ENCODE peak calls at places on chromosomes 7 and 10, in seven cellular contexts. E is IMR-90, C is neural progenitor cell, G is H9, K is mesendoderm, N is HCT116, R is fibroblast of lung. P is an unnamed sample.

GRCh38 chr10:32985781-32986350 is 27.8 kb upstream of the ITGB1 start:
- DNase-seq in E (peak), C (no peak), G (no peak), K (no peak), N (no peak), R (peak), P (peak)

GRCh38 chr10:122042836-122043235 is 53.9 kb downstream of the TACC2 start:
- DNase-seq in E (no peak), C (no peak), G (no peak), K (no peak), N (no peak), R (no peak), P (no peak)

GRCh38 chr7:66549466-66549865 is 79.2 kb upstream of the KCTD7 start:
- DNase-seq in E (no peak), C (no peak), G (no peak), K (no peak), N (no peak), R (no peak), P (no peak)

GRCh38 chr7:39172137-39172536 is 194.4 kb downstream of the POU6F2 start:
- DNase-seq in E (no peak), C (no peak), G (no peak), K (peak), N (no peak), R (no peak), P (peak)

GRCh38 chr10:55158643-55159042 is 357.6 kb upstream of the PCDH15 start:
- DNase-seq in E (no peak), C (no peak), G (no peak), K (no peak), N (no peak), R (no peak), P (no peak)

GRCh38 chr10:17134737-17135260 is 5.2 kb upstream of the CUBN start:
- DNase-seq in E (no peak), C (peak), G (no peak), K (no peak), N (no peak), R (no peak), P (peak)

GRCh38 chr7:70717553-70718248 is 414.2 kb upstream of the GALNT17 start:
- DNase-seq in E (no peak), C (no peak), G (no peak), K (no peak), N (no peak), R (no peak), P (no peak)

GRCh38 chr7:116953372-116953726 is at the start of gene ST7:
- DNase-seq in E (peak), C (peak), G (peak), K (peak), N (peak), R (peak), P (peak)

GRCh38 chr10:29028486-29028885 is 260.4 kb upstream of the LYZL1 start:
- DNase-seq in E (no peak), C (no peak), G (no peak), K (no peak), N (no peak), R (no peak), P (no peak)

GRCh38 chr7:12729112-12729511 is 41.7 kb downstream of the ARL4A start:
- DNase-seq in E (peak), C (peak), G (peak), K (peak), N (no peak), R (peak), P (peak)

GRCh38 chr10:4101918-4102654 is 317.1 kb upstream of the KLF6 start:
- DNase-seq in E (no peak), C (no peak), G (no peak), K (no peak), N (no peak), R (no peak), P (no peak)
- H3K9ac ChIP-seq in E (no peak), C (no peak), G (no peak), K (no peak), N (no peak), R (no peak), P (no peak)

GRCh38 chr7:5357951-5358350 is 65.7 kb downstream of the TNRC18 start:
- DNase-seq in E (no peak), C (no peak), G (no peak), K (no peak), N (no peak), R (no peak), P (no peak)
- H3K9ac ChIP-seq in E (no peak), C (no peak), G (no peak), K (no peak), N (no peak), R (no peak), P (no peak)

DNA sequence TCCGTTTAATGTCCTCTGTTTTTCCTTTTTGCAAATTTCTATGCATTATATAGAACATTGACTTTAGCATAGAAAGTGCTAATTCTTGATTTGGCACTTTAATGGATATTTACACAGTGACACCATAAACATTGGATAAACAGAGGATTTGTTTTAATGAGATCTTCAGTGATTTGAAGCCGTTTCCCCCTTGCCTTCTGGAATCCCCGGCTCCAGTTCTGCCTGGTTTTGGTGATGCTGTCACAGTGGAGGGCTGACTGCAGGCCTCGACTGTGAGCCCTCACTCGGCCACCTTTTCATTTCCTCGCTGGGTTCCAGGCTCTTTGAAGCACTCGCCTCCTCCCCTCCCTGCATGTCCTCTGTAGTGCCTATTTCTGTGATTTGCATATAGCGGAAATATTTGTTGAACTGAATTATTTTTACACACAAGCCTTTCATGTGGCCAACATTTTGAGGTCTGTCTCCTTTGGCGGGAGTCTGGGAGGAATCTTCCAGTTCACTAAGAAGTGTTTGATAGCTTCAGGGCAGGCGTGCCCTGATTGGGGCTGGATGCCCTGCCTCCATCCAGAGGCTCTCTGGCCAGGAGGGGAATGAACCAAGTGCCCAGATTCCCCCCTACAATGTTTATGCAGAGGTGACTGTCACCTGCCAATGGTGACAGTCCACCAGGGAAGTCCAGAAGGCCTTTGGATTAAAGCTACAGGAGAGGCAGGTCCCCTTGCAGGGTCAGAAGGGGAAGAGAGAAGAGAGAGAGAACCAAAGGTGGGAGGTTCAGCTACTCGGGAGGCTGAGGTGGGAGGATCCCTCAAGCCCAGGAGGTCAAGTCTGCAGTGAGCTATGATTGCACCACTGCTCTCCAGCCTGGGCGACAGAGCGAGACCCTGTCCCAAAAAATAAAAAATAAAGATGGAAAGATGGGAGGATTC is 67.5 kb downstream of the CUX1 start:
- DNase-seq in E (no peak), C (no peak), G (no peak), K (no peak), N (no peak), R (no peak), P (no peak)
- H3K9ac ChIP-seq in E (peak), C (no peak), G (no peak), K (no peak), N (no peak), R (no peak), P (peak)

GRCh38 chr10:107576746-107577145 is 412.2 kb upstream of the SORCS1 start:
- DNase-seq in E (no peak), C (no peak), G (no peak), K (peak), N (no peak), R (no peak), P (peak)
- H3K9ac ChIP-seq in E (no peak), C (no peak), G (no peak), K (no peak), N (no peak), R (no peak), P (no peak)

GRCh38 chr10:84521468-84521867 is 193.1 kb downstream of the CCSER2 start:
- DNase-seq in E (no peak), C (no peak), G (no peak), K (no peak), N (no peak), R (no peak), P (no peak)

GRCh38 chr10:84525120-84525806 is 196.9 kb downstream of the CCSER2 start:
- DNase-seq in E (no peak), C (no peak), G (no peak), K (peak), N (no peak), R (no peak), P (no peak)

GRCh38 chr10:84522612-84523462 is 194.4 kb downstream of the CCSER2 start:
- DNase-seq in E (no peak), C (no peak), G (no peak), K (no peak), N (no peak), R (no peak), P (peak)

GRCh38 chr10:84523509-84523908 is 195.1 kb downstream of the CCSER2 start:
- DNase-seq in E (no peak), C (peak), G (no peak), K (no peak), N (no peak), R (no peak), P (peak)

GRCh38 chr10:84524435-84524834 is 196.0 kb downstream of the CCSER2 start:
- DNase-seq in E (no peak), C (no peak), G (no peak), K (no peak), N (no peak), R (no peak), P (no peak)
- H3K9ac ChIP-seq in E (no peak), C (no peak), G (no peak), K (no peak), N (no peak), R (no peak), P (no peak)

DNA sequence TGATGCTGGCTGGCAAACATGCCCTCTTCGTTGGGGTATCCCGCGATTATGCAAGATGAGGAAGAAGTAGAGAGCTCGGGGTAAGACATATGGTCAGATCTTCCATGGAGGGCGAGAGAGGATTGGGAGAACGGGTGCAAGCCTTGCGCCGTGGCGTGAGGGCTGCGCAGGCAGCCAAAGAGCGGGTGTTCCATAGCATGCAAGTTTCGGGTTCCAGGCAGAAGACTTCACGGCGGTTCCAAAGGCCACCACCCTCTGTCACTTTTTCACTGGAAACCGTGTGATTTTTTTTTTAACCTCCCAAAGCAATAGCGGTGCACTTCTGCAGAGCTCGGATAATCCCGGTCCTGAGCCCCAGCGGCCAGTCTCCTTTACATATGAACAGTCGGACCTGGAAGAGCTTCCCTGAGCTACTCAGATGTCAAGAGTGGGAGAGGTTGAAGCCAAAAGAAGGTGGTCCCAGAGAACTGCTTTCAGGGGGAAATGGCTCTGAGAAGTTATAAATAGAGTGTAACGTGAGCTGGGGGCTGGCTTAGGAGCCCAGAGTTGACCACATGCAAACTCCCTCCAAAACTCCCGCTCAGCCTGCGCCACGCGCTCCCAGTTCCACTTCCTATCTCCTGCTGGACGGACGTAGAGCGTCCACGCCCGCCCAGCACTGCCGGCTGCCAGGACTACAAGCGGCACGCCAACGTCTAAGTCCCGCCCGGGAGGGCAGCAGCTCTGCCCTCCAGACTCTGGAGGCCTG is at the start of gene MEOX2:
- DNase-seq in E (peak), C (peak), G (peak), K (peak), N (no peak), R (peak), P (no peak)
- H3K9ac ChIP-seq in E (no peak), C (no peak), G (no peak), K (no peak), N (no peak), R (no peak), P (no peak)

GRCh38 chr7:6258440-6259182 is 13.8 kb downstream of the CYTH3 start:
- DNase-seq in E (peak), C (no peak), G (no peak), K (peak), N (no peak), R (peak), P (no peak)

GRCh38 chr7:6256709-6257535 is 15.5 kb downstream of the CYTH3 start:
- DNase-seq in E (peak), C (no peak), G (no peak), K (no peak), N (no peak), R (peak), P (no peak)

GRCh38 chr7:6259257-6259656 is 13.2 kb downstream of the CYTH3 start:
- DNase-seq in E (no peak), C (no peak), G (no peak), K (no peak), N (no peak), R (no peak), P (peak)

GRCh38 chr7:6254891-6255290 is 17.5 kb downstream of the CYTH3 start:
- DNase-seq in E (peak), C (no peak), G (no peak), K (no peak), N (no peak), R (no peak), P (no peak)

DNA sequence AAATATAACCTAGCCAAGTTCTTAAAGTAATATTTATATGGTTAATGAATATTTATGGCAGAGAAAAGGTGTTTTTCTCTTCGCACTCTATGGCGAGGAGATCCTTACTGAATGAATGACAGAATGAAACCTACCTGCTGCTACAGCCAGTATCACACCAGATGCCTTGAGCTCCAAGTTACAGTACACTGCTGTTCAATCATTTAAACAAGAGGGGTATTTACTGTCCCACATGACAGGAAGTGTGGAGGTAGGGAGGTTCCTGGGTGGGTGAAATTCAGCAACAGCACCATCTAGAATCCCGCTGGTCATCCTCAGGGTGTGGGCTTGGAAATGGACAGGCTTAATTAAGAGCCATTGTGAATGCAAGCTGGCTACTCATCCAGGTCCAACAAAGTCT is 14.8 kb downstream of the CYTH3 start:
- DNase-seq in E (no peak), C (no peak), G (no peak), K (no peak), N (no peak), R (no peak), P (no peak)
- H3K9ac ChIP-seq in E (no peak), C (no peak), G (no peak), K (no peak), N (no peak), R (no peak), P (peak)

DNA sequence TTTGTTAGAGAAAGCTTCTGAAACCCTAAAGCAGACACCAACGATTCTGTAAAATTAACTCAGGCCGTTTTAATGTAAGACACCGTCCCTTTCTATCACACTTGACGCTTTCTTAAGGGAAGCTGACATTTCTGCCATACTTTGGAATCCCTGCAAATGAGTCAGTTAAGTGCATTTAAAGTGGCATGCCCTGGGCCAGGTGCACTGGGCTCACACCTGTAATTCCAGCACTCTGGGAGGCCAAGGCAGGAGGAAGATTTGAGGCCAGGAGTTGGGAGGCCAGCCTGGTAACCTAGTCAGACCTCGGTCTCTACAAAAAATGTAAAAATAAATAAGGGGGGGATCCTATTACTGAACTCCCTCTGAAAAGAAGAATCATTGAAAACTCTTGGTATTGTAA is 4.4 kb downstream of the UBE2H start:
- DNase-seq in E (no peak), C (no peak), G (no peak), K (peak), N (no peak), R (no peak), P (no peak)
- H3K9ac ChIP-seq in E (no peak), C (no peak), G (no peak), K (no peak), N (peak), R (no peak), P (no peak)